ENCODE peak calls at places on chromosomes 5 and 9, in six cellular contexts. One of them, this sample, is unnamed.

GRCh38 chr5:134091626-134092121 is 22.8 kb upstream of the TCF7 start:
- DNase-seq in stimulated activated CD8-positive, alpha-beta memory T cell treated with anti-CD3 and anti-CD28 coated beads, Interleukin-15, amount 100 ng/mL, for 1 hour: no peak
- DNase-seq in activated CD4-positive, alpha-beta T cell treated with anti-CD3 and anti-CD28 coated beads for 1 hour: no peak
- DNase-seq in posterior vena cava: peak
- DNase-seq in ACHN: no peak
- DNase-seq in COR-L47: no peak
- DNase-seq in this sample: no peak

GRCh38 chr9:14713187-14713799 is 9.2 kb downstream of the CER1 start:
- DNase-seq in stimulated activated CD8-positive, alpha-beta memory T cell treated with anti-CD3 and anti-CD28 coated beads, Interleukin-15, amount 100 ng/mL, for 1 hour: no peak
- DNase-seq in activated CD4-positive, alpha-beta T cell treated with anti-CD3 and anti-CD28 coated beads for 1 hour: no peak
- DNase-seq in posterior vena cava: no peak
- DNase-seq in ACHN: no peak
- DNase-seq in COR-L47: no peak
- DNase-seq in this sample: no peak

GRCh38 chr9:77177894-77178794 is 810 bp downstream of the VPS13A start:
- DNase-seq in stimulated activated CD8-positive, alpha-beta memory T cell treated with anti-CD3 and anti-CD28 coated beads, Interleukin-15, amount 100 ng/mL, for 1 hour: peak
- DNase-seq in activated CD4-positive, alpha-beta T cell treated with anti-CD3 and anti-CD28 coated beads for 1 hour: peak
- DNase-seq in posterior vena cava: peak
- DNase-seq in ACHN: peak
- DNase-seq in COR-L47: peak
- DNase-seq in this sample: peak

GRCh38 chr9:114664181-114664580 is 6.6 kb upstream of the TEX53 start:
- DNase-seq in stimulated activated CD8-positive, alpha-beta memory T cell treated with anti-CD3 and anti-CD28 coated beads, Interleukin-15, amount 100 ng/mL, for 1 hour: no peak
- DNase-seq in activated CD4-positive, alpha-beta T cell treated with anti-CD3 and anti-CD28 coated beads for 1 hour: no peak
- DNase-seq in posterior vena cava: no peak
- DNase-seq in ACHN: no peak
- DNase-seq in COR-L47: no peak
- DNase-seq in this sample: no peak

GRCh38 chr9:71767421-71768321 is 642 bp downstream of the CEMIP2 start:
- DNase-seq in stimulated activated CD8-positive, alpha-beta memory T cell treated with anti-CD3 and anti-CD28 coated beads, Interleukin-15, amount 100 ng/mL, for 1 hour: no peak
- DNase-seq in activated CD4-positive, alpha-beta T cell treated with anti-CD3 and anti-CD28 coated beads for 1 hour: no peak
- DNase-seq in posterior vena cava: no peak
- DNase-seq in ACHN: no peak
- DNase-seq in COR-L47: no peak
- DNase-seq in this sample: peak

GRCh38 chr9:88572684-88573083 is 37.7 kb downstream of the NXNL2 start:
- DNase-seq in stimulated activated CD8-positive, alpha-beta memory T cell treated with anti-CD3 and anti-CD28 coated beads, Interleukin-15, amount 100 ng/mL, for 1 hour: no peak
- DNase-seq in activated CD4-positive, alpha-beta T cell treated with anti-CD3 and anti-CD28 coated beads for 1 hour: no peak
- DNase-seq in posterior vena cava: no peak
- DNase-seq in ACHN: no peak
- DNase-seq in COR-L47: no peak
- DNase-seq in this sample: no peak

GRCh38 chr5:132272341-132273210 is 15.1 kb downstream of the PDLIM4 start:
- DNase-seq in stimulated activated CD8-positive, alpha-beta memory T cell treated with anti-CD3 and anti-CD28 coated beads, Interleukin-15, amount 100 ng/mL, for 1 hour: peak
- DNase-seq in activated CD4-positive, alpha-beta T cell treated with anti-CD3 and anti-CD28 coated beads for 1 hour: peak
- DNase-seq in posterior vena cava: peak
- DNase-seq in ACHN: peak
- DNase-seq in COR-L47: peak
- DNase-seq in this sample: peak

GRCh38 chr5:50675385-50675784 is 8.9 kb downstream of the PARP8 start:
- DNase-seq in stimulated activated CD8-positive, alpha-beta memory T cell treated with anti-CD3 and anti-CD28 coated beads, Interleukin-15, amount 100 ng/mL, for 1 hour: no peak
- DNase-seq in activated CD4-positive, alpha-beta T cell treated with anti-CD3 and anti-CD28 coated beads for 1 hour: no peak
- DNase-seq in posterior vena cava: no peak
- DNase-seq in ACHN: no peak
- DNase-seq in COR-L47: no peak
- DNase-seq in this sample: no peak

GRCh38 chr9:137506702-137507171 is 43.5 kb downstream of the PNPLA7 start:
- DNase-seq in stimulated activated CD8-positive, alpha-beta memory T cell treated with anti-CD3 and anti-CD28 coated beads, Interleukin-15, amount 100 ng/mL, for 1 hour: no peak
- DNase-seq in activated CD4-positive, alpha-beta T cell treated with anti-CD3 and anti-CD28 coated beads for 1 hour: no peak
- DNase-seq in posterior vena cava: no peak
- DNase-seq in ACHN: no peak
- DNase-seq in COR-L47: no peak
- DNase-seq in this sample: no peak